ENCODE peak calls at places on chromosomes 3 and 15, in ten cellular contexts. One of them, this sample, is unnamed.

GRCh38 chr3:188299068-188299467 is 145.1 kb downstream of the LPP start:
- DNase-seq in brain microvascular endothelial cell: peak
- DNase-seq in GM20000: no peak
- DNase-seq in endothelial cell: no peak
- DNase-seq in astrocyte of the spinal cord: no peak
- DNase-seq in H9: no peak
- DNase-seq in GM12865: no peak
- DNase-seq in CD8-positive, alpha-beta T cell: no peak
- DNase-seq in cardiac muscle cell: no peak
- DNase-seq in spleen: no peak
- DNase-seq in this sample: no peak

GRCh38 chr3:34256791-34257190 is 458.4 kb downstream of the PDCD6IP start:
- DNase-seq in brain microvascular endothelial cell: no peak
- DNase-seq in GM20000: no peak
- DNase-seq in endothelial cell: no peak
- DNase-seq in astrocyte of the spinal cord: no peak
- DNase-seq in H9: no peak
- DNase-seq in GM12865: no peak
- DNase-seq in CD8-positive, alpha-beta T cell: no peak
- DNase-seq in cardiac muscle cell: no peak
- DNase-seq in spleen: no peak
- DNase-seq in this sample: no peak

GRCh38 chr3:195450731-195451229 is 8.0 kb upstream of the ACAP2 start:
- DNase-seq in brain microvascular endothelial cell: no peak
- DNase-seq in GM20000: no peak
- DNase-seq in endothelial cell: no peak
- DNase-seq in astrocyte of the spinal cord: peak
- DNase-seq in H9: no peak
- DNase-seq in GM12865: no peak
- DNase-seq in CD8-positive, alpha-beta T cell: no peak
- DNase-seq in cardiac muscle cell: no peak
- DNase-seq in spleen: no peak
- DNase-seq in this sample: no peak

GRCh38 chr15:80068578-80068977 is 9.1 kb downstream of the ZFAND6 start:
- DNase-seq in brain microvascular endothelial cell: no peak
- DNase-seq in GM20000: no peak
- DNase-seq in endothelial cell: no peak
- DNase-seq in astrocyte of the spinal cord: peak
- DNase-seq in H9: no peak
- DNase-seq in GM12865: peak
- DNase-seq in CD8-positive, alpha-beta T cell: no peak
- DNase-seq in cardiac muscle cell: no peak
- DNase-seq in spleen: no peak
- DNase-seq in this sample: no peak

GRCh38 chr3:184361932-184362667 is 590 bp downstream of the POLR2H start:
- DNase-seq in brain microvascular endothelial cell: peak
- DNase-seq in GM20000: peak
- DNase-seq in endothelial cell: peak
- DNase-seq in astrocyte of the spinal cord: peak
- DNase-seq in H9: peak
- DNase-seq in GM12865: peak
- DNase-seq in CD8-positive, alpha-beta T cell: peak
- DNase-seq in cardiac muscle cell: peak
- DNase-seq in spleen: peak
- DNase-seq in this sample: no peak

GRCh38 chr3:169310190-169310918 is 353.2 kb downstream of the MECOM start:
- DNase-seq in brain microvascular endothelial cell: no peak
- DNase-seq in GM20000: no peak
- DNase-seq in endothelial cell: no peak
- DNase-seq in astrocyte of the spinal cord: no peak
- DNase-seq in H9: no peak
- DNase-seq in GM12865: no peak
- DNase-seq in CD8-positive, alpha-beta T cell: no peak
- DNase-seq in cardiac muscle cell: no peak
- DNase-seq in spleen: no peak
- DNase-seq in this sample: no peak

GRCh38 chr15:71091601-71092000 is 23.7 kb upstream of the THSD4 start:
- DNase-seq in brain microvascular endothelial cell: no peak
- DNase-seq in GM20000: no peak
- DNase-seq in endothelial cell: no peak
- DNase-seq in astrocyte of the spinal cord: no peak
- DNase-seq in H9: no peak
- DNase-seq in GM12865: no peak
- DNase-seq in CD8-positive, alpha-beta T cell: no peak
- DNase-seq in cardiac muscle cell: no peak
- DNase-seq in spleen: no peak
- DNase-seq in this sample: no peak

GRCh38 chr3:8629151-8630021 is 15.2 kb downstream of the SSUH2 start:
- DNase-seq in brain microvascular endothelial cell: peak
- DNase-seq in GM20000: peak
- DNase-seq in endothelial cell: no peak
- DNase-seq in astrocyte of the spinal cord: peak
- DNase-seq in H9: no peak
- DNase-seq in GM12865: peak
- DNase-seq in CD8-positive, alpha-beta T cell: peak
- DNase-seq in cardiac muscle cell: no peak
- DNase-seq in spleen: no peak
- DNase-seq in this sample: no peak

GRCh38 chr3:46665763-46666470 is 27.6 kb downstream of the ALS2CL start:
- DNase-seq in brain microvascular endothelial cell: no peak
- DNase-seq in GM20000: peak
- DNase-seq in endothelial cell: no peak
- DNase-seq in astrocyte of the spinal cord: no peak
- DNase-seq in H9: peak
- DNase-seq in GM12865: no peak
- DNase-seq in CD8-positive, alpha-beta T cell: no peak
- DNase-seq in cardiac muscle cell: no peak
- DNase-seq in spleen: peak
- DNase-seq in this sample: no peak

GRCh38 chr3:59540241-59540640 is 490.4 kb upstream of the CFAP20DC start:
- DNase-seq in brain microvascular endothelial cell: peak
- DNase-seq in GM20000: no peak
- DNase-seq in endothelial cell: no peak
- DNase-seq in astrocyte of the spinal cord: peak
- DNase-seq in H9: no peak
- DNase-seq in GM12865: no peak
- DNase-seq in CD8-positive, alpha-beta T cell: no peak
- DNase-seq in cardiac muscle cell: no peak
- DNase-seq in spleen: no peak
- DNase-seq in this sample: no peak

GRCh38 chr3:187208159-187208558 is 10.9 kb downstream of the RTP1 start:
- DNase-seq in brain microvascular endothelial cell: no peak
- DNase-seq in GM20000: no peak
- DNase-seq in endothelial cell: no peak
- DNase-seq in astrocyte of the spinal cord: peak
- DNase-seq in H9: no peak
- DNase-seq in GM12865: no peak
- DNase-seq in CD8-positive, alpha-beta T cell: no peak
- DNase-seq in cardiac muscle cell: no peak
- DNase-seq in spleen: no peak
- DNase-seq in this sample: no peak

GRCh38 chr3:129485681-129486056 is 42.8 kb upstream of the RHO start:
- DNase-seq in brain microvascular endothelial cell: peak
- DNase-seq in GM20000: no peak
- DNase-seq in endothelial cell: no peak
- DNase-seq in astrocyte of the spinal cord: peak
- DNase-seq in H9: no peak
- DNase-seq in GM12865: no peak
- DNase-seq in CD8-positive, alpha-beta T cell: no peak
- DNase-seq in cardiac muscle cell: no peak
- DNase-seq in spleen: peak
- DNase-seq in this sample: no peak

GRCh38 chr3:77254967-77255831 is 215.3 kb downstream of the ROBO2 start:
- DNase-seq in brain microvascular endothelial cell: peak
- DNase-seq in GM20000: peak
- DNase-seq in endothelial cell: peak
- DNase-seq in astrocyte of the spinal cord: peak
- DNase-seq in H9: peak
- DNase-seq in GM12865: peak
- DNase-seq in CD8-positive, alpha-beta T cell: no peak
- DNase-seq in cardiac muscle cell: peak
- DNase-seq in spleen: no peak
- DNase-seq in this sample: no peak

GRCh38 chr15:26358708-26359107 is 414.2 kb downstream of the GABRB3 start:
- DNase-seq in brain microvascular endothelial cell: no peak
- DNase-seq in GM20000: no peak
- DNase-seq in endothelial cell: no peak
- DNase-seq in astrocyte of the spinal cord: no peak
- DNase-seq in H9: no peak
- DNase-seq in GM12865: no peak
- DNase-seq in CD8-positive, alpha-beta T cell: no peak
- DNase-seq in cardiac muscle cell: no peak
- DNase-seq in spleen: no peak
- DNase-seq in this sample: no peak

DNA sequence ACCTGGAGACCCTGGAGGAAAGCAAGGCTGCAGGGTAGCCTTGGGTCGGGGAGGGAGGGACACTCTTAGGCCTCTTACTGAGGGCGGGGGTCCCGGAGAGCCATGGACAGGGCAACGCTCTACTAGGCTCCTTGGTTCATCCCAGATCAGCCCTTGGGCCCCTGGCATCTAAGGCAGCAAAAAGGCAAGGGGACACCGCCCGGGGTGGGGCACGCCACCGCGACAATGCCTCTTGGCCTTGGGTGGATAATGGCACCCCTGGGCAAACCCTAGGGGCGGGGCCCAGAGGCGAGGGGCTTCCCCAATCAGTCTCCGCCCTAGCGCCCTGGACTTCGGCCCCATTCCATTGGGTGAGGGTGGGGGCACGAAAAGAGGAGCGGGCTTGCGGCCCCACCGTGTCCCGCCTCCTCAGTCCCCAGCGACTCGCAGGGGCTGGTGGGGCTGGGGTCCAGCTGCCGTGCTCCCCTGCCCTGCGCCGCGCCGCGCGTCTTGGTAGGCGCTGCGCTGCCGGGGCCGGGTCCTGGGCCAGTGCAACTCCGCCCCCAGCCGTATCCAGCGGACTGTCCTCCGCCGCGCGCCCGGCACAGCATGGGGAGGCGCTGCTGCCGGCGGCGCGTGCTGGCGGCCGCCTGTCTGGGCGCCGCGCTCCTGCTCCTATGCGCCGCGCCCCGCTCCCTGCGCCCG is at the start of gene CHST13:
- DNase-seq in brain microvascular endothelial cell: no peak
- DNase-seq in GM20000: no peak
- DNase-seq in endothelial cell: peak
- DNase-seq in astrocyte of the spinal cord: peak
- DNase-seq in H9: peak
- DNase-seq in GM12865: no peak
- DNase-seq in CD8-positive, alpha-beta T cell: no peak
- DNase-seq in cardiac muscle cell: peak
- DNase-seq in spleen: peak
- DNase-seq in this sample: no peak
- TF ChIP-seq CTCF in brain microvascular endothelial cell: no peak
- TF ChIP-seq CTCF in GM20000: no peak
- TF ChIP-seq CTCF in endothelial cell: no peak
- TF ChIP-seq CTCF in astrocyte of the spinal cord: no peak
- TF ChIP-seq CTCF in H9: no peak
- TF ChIP-seq CTCF in GM12865: no peak
- TF ChIP-seq CTCF in CD8-positive, alpha-beta T cell: no peak
- TF ChIP-seq CTCF in cardiac muscle cell: no peak
- TF ChIP-seq CTCF in spleen: no peak
- TF ChIP-seq CTCF in this sample: no peak

GRCh38 chr15:90086868-90087268 is 15.4 kb downstream of the IDH2 start:
- DNase-seq in brain microvascular endothelial cell: no peak
- DNase-seq in GM20000: peak
- DNase-seq in endothelial cell: peak
- DNase-seq in astrocyte of the spinal cord: peak
- DNase-seq in H9: peak
- DNase-seq in GM12865: peak
- DNase-seq in CD8-positive, alpha-beta T cell: peak
- DNase-seq in cardiac muscle cell: no peak
- DNase-seq in spleen: peak
- DNase-seq in this sample: peak

GRCh38 chr15:90085565-90085964 is 16.7 kb downstream of the IDH2 start:
- DNase-seq in brain microvascular endothelial cell: no peak
- DNase-seq in GM20000: no peak
- DNase-seq in endothelial cell: no peak
- DNase-seq in astrocyte of the spinal cord: no peak
- DNase-seq in H9: no peak
- DNase-seq in GM12865: no peak
- DNase-seq in CD8-positive, alpha-beta T cell: no peak
- DNase-seq in cardiac muscle cell: no peak
- DNase-seq in spleen: no peak
- DNase-seq in this sample: no peak

GRCh38 chr15:90090226-90090848 is 11.9 kb downstream of the IDH2 start:
- DNase-seq in brain microvascular endothelial cell: no peak
- DNase-seq in GM20000: no peak
- DNase-seq in endothelial cell: no peak
- DNase-seq in astrocyte of the spinal cord: no peak
- DNase-seq in H9: no peak
- DNase-seq in GM12865: no peak
- DNase-seq in CD8-positive, alpha-beta T cell: no peak
- DNase-seq in cardiac muscle cell: no peak
- DNase-seq in spleen: peak
- DNase-seq in this sample: no peak

GRCh38 chr15:90084876-90085423 is 17.3 kb downstream of the IDH2 start:
- DNase-seq in brain microvascular endothelial cell: no peak
- DNase-seq in GM20000: no peak
- DNase-seq in endothelial cell: no peak
- DNase-seq in astrocyte of the spinal cord: no peak
- DNase-seq in H9: no peak
- DNase-seq in GM12865: no peak
- DNase-seq in CD8-positive, alpha-beta T cell: no peak
- DNase-seq in cardiac muscle cell: no peak
- DNase-seq in spleen: no peak
- DNase-seq in this sample: no peak

GRCh38 chr15:90087454-90088154 is 14.7 kb downstream of the IDH2 start:
- DNase-seq in brain microvascular endothelial cell: no peak
- DNase-seq in GM20000: no peak
- DNase-seq in endothelial cell: peak
- DNase-seq in astrocyte of the spinal cord: no peak
- DNase-seq in H9: peak
- DNase-seq in GM12865: peak
- DNase-seq in CD8-positive, alpha-beta T cell: no peak
- DNase-seq in cardiac muscle cell: no peak
- DNase-seq in spleen: no peak
- DNase-seq in this sample: no peak
- TF ChIP-seq CTCF in brain microvascular endothelial cell: peak
- TF ChIP-seq CTCF in GM20000: no peak
- TF ChIP-seq CTCF in endothelial cell: no peak
- TF ChIP-seq CTCF in astrocyte of the spinal cord: peak
- TF ChIP-seq CTCF in H9: peak
- TF ChIP-seq CTCF in GM12865: peak
- TF ChIP-seq CTCF in CD8-positive, alpha-beta T cell: no peak
- TF ChIP-seq CTCF in cardiac muscle cell: peak
- TF ChIP-seq CTCF in spleen: no peak
- TF ChIP-seq CTCF in this sample: no peak

GRCh38 chr3:66276705-66277274 is 56.0 kb downstream of the SLC25A26 start:
- DNase-seq in brain microvascular endothelial cell: peak
- DNase-seq in GM20000: peak
- DNase-seq in endothelial cell: peak
- DNase-seq in astrocyte of the spinal cord: peak
- DNase-seq in H9: peak
- DNase-seq in GM12865: peak
- DNase-seq in CD8-positive, alpha-beta T cell: peak
- DNase-seq in cardiac muscle cell: peak
- DNase-seq in spleen: no peak
- DNase-seq in this sample: peak
- TF ChIP-seq CTCF in brain microvascular endothelial cell: peak
- TF ChIP-seq CTCF in GM20000: peak
- TF ChIP-seq CTCF in endothelial cell: peak
- TF ChIP-seq CTCF in astrocyte of the spinal cord: peak
- TF ChIP-seq CTCF in H9: peak
- TF ChIP-seq CTCF in GM12865: peak
- TF ChIP-seq CTCF in CD8-positive, alpha-beta T cell: peak
- TF ChIP-seq CTCF in cardiac muscle cell: peak
- TF ChIP-seq CTCF in spleen: peak
- TF ChIP-seq CTCF in this sample: peak

GRCh38 chr15:63803106-63803886 is 30.5 kb downstream of the HERC1 start:
- DNase-seq in brain microvascular endothelial cell: no peak
- DNase-seq in GM20000: no peak
- DNase-seq in endothelial cell: no peak
- DNase-seq in astrocyte of the spinal cord: no peak
- DNase-seq in H9: no peak
- DNase-seq in GM12865: no peak
- DNase-seq in CD8-positive, alpha-beta T cell: no peak
- DNase-seq in cardiac muscle cell: no peak
- DNase-seq in spleen: no peak
- DNase-seq in this sample: no peak
- TF ChIP-seq CTCF in brain microvascular endothelial cell: no peak
- TF ChIP-seq CTCF in GM20000: no peak
- TF ChIP-seq CTCF in endothelial cell: no peak
- TF ChIP-seq CTCF in astrocyte of the spinal cord: no peak
- TF ChIP-seq CTCF in H9: no peak
- TF ChIP-seq CTCF in GM12865: no peak
- TF ChIP-seq CTCF in CD8-positive, alpha-beta T cell: no peak
- TF ChIP-seq CTCF in cardiac muscle cell: no peak
- TF ChIP-seq CTCF in spleen: no peak
- TF ChIP-seq CTCF in this sample: no peak